ENCODE peak calls at places on chromosome 15, in six cellular contexts. T, A, V, L, B and Y are unnamed samples.

GRCh38 chr15:76582550-76582949 is 246.0 kb downstream of the ISL2 start:
- DNase-seq in T (no peak), B (no peak), A (no peak), L (no peak), V (no peak), Y (no peak)

GRCh38 chr15:63986185-63986680 is 60.1 kb downstream of the DAPK2 start:
- DNase-seq in V (no peak), T (no peak), A (no peak), L (no peak), B (no peak), Y (no peak)

GRCh38 chr15:39951561-39951960 is 17.6 kb downstream of the EIF2AK4 start:
- DNase-seq in V (no peak), T (no peak), A (no peak), L (no peak), B (no peak), Y (no peak)

GRCh38 chr15:41779662-41780157 is 5.4 kb downstream of the MAPKBP1 start:
- DNase-seq in V (no peak), T (no peak), L (no peak), B (no peak), A (no peak), Y (no peak)

GRCh38 chr15:72778796-72779195 is 4.8 kb downstream of the ADPGK start:
- DNase-seq in B (no peak), V (no peak), T (no peak), A (no peak), L (no peak), Y (no peak)

GRCh38 chr15:68589783-68590710 is 11.3 kb downstream of the CORO2B start:
- DNase-seq in L (no peak), V (no peak), B (no peak), A (no peak), T (no peak), Y (no peak)

GRCh38 chr15:68310178-68310810 is 32.7 kb downstream of the FEM1B start:
- DNase-seq in T (no peak), L (no peak), A (no peak), V (no peak), B (no peak), Y (no peak)

GRCh38 chr15:24901409-24901808 is 53.4 kb upstream of the SNRPN start:
- DNase-seq in B (no peak), A (no peak), T (no peak), V (no peak), L (peak; percentile 20), Y (no peak)

GRCh38 chr15:38867556-38867955 is 302.9 kb upstream of the RASGRP1 start:
- DNase-seq in B (no peak), V (no peak), L (no peak), T (no peak), A (no peak), Y (no peak)

GRCh38 chr15:47184405-47185221 is 532.7 kb upstream of the SEMA6D start:
- DNase-seq in V (no peak), L (no peak), T (no peak), A (peak; percentile 27), B (no peak), Y (peak; percentile 60)

GRCh38 chr15:47186071-47186470 is 531.2 kb upstream of the SEMA6D start:
- DNase-seq in T (no peak), V (no peak), L (no peak), A (no peak), B (no peak), Y (no peak)

GRCh38 chr15:47185222-47185800 is 532.0 kb upstream of the SEMA6D start:
- DNase-seq in V (no peak), A (no peak), B (no peak), L (no peak), T (no peak), Y (no peak)

GRCh38 chr15:47182818-47183217 is 534.5 kb upstream of the SEMA6D start:
- DNase-seq in A (no peak), L (no peak), V (no peak), T (no peak), B (no peak), Y (no peak)

GRCh38 chr15:47184003-47184404 is 533.3 kb upstream of the SEMA6D start:
- DNase-seq in V (no peak), T (no peak), B (no peak), L (no peak), A (peak; percentile 65), Y (peak; percentile 74)
- TF ChIP-seq CREB1 in V (no peak), T (no peak), B (no peak), L (no peak), A (no peak), Y (no peak)

DNA sequence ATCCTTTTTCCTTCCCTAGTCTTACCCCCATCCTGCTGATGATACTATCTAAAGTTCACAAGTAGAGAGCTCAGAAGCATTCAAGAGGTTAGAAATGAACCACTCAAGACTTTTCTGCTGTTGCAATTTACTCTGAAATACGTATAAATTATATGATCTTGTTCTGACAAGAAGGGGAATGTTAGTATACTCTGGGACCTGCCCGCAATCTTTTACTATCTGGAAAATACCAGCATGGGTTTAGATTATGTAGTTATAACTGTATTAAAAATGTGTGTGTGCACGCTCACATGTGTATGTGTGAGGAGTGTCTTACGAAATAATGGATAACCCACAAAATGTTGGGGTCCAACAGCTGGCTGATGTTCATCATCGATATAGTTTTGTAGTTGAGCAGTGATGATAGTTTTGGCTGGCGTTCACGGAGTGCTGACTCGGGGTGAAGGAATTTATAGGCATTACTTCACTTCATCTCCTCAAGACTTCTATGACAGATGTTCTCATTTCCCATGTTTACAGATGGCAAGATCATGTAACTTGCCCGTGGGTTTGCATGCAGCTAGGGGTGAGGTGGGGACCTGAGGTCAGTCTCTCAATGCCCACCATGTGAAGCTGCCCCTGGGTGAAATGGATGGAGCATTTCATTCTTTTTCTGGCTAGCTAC is 297.5 kb upstream of the LYSMD4 start:
- DNase-seq in V (no peak), L (no peak), B (no peak), T (no peak), A (no peak), Y (no peak)
- TF ChIP-seq CREB1 in V (no peak), L (no peak), B (no peak), T (no peak), A (no peak), Y (no peak)

DNA sequence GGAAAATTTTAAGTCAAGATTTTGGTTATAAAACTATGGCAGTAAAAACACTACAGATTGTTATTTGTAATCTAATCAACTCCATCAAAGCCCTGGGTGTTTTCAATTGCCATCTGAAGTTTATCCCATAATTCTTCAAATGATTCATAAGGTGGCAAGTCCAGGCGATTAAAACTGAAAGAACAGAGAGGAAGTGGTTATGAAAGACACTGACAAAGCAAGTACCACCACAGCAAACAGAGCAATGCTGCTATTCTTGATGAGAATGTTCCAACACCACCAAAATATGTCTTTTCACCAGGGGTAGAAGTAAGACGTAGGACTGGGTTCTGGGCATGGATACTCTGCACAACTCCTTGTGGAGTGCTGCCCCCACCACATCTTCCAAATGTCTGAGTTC is 86.9 kb upstream of the PRTG start:
- DNase-seq in A (no peak), T (peak; percentile 32), L (no peak), V (no peak), B (no peak), Y (no peak)
- TF ChIP-seq CREB1 in A (no peak), T (no peak), L (no peak), V (no peak), B (no peak), Y (no peak)

DNA sequence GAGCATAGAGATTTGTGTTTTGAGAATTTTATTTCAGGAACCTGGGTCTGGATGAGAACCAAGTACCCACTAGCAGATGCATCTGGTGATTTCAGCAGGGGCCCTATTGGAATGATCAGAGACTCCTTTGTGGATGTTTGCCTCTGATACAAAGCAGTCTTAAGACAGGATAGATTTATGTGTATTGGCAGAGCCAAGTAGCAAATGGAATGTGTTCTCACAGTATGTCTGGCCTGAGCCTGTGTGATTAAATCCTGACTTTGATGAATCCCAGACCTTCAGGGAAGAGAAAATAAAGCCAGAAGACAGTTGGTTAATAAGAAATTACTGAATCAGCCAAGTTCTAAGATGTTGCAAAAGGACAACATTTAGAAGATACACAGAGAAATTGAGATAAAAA is 755.5 kb upstream of the SEMA6D start:
- DNase-seq in V (no peak), A (no peak), L (no peak), T (no peak), B (no peak), Y (peak; percentile 21)
- TF ChIP-seq CREB1 in V (no peak), A (no peak), L (no peak), T (no peak), B (no peak), Y (no peak)

DNA sequence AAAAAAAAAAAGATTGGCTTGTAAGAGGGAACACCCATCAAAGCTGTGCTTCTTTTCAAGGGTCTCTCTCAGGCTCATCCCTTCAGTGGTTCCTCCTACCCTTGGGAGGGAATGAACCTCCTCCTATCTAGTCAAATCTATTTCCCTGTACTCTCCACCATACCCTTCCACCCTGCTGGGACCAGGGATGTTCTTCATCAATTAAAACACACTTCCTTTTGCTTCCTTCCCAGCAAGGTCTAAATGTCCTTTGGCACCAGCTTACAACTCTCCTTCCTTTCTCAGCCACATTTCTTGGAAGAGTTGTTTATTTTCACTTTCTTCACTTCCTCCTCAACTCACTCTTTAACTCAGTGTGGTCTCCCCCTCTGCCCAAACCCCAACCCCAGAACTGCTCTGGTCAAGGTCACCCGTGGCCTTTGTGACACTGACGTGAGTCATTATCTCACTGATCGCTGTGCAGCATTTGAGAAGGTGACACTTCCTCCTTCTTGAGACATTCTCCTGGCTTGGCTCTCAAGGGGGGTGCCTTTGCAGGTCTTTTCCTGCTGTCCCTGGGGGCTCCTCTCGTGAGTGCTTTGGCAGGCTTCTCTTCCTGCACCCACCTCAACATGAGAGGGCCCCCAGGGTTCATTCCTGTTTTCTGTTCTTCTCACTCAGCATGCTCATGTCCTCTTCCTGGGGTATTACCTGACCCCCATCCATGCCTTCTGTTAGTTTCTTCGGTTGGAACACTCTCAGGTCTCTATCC is 210.5 kb upstream of the TLE3 start:
- DNase-seq in A (no peak), T (peak; percentile 47), L (no peak), V (no peak), B (no peak), Y (no peak)
- TF ChIP-seq CREB1 in A (no peak), T (no peak), L (no peak), V (no peak), B (no peak), Y (no peak)